ENCODE peak calls at places on chromosomes 2 and 18, in ten cellular contexts. H, V, C, K, J, R, Q, Y, E and A are unnamed samples.

GRCh38 chr2:241809383-241810303 is 650 bp downstream of the NEU4 start:
- DNase-seq in K (peak), H (no peak), J (no peak), Y (peak), V (no peak), Q (peak), R (no peak), E (no peak), C (no peak), A (no peak)

GRCh38 chr2:69816923-69817542 is 12.4 kb upstream of the GMCL1 start:
- DNase-seq in R (peak), Y (no peak), C (peak), H (peak), E (peak), V (peak), J (peak), Q (no peak), K (peak), A (peak)

GRCh38 chr2:236970656-236971010 is 115.1 kb upstream of the COPS8 start:
- DNase-seq in J (no peak), R (peak), Y (no peak), H (no peak), V (no peak), K (peak), Q (no peak), C (no peak), E (no peak), A (no peak)

GRCh38 chr2:169172076-169172735 is 102.8 kb downstream of the DHRS9 start:
- DNase-seq in C (no peak), R (no peak), E (no peak), H (no peak), J (no peak), Q (no peak), K (no peak), Y (no peak), V (no peak), A (no peak)

GRCh38 chr2:109216332-109216731 is 87.3 kb downstream of the SH3RF3 start:
- DNase-seq in J (no peak), K (no peak), R (no peak), V (no peak), E (no peak), Q (no peak), C (no peak), Y (no peak), H (no peak), A (no peak)

GRCh38 chr2:212915121-212915782 is 236.2 kb downstream of the IKZF2 start:
- DNase-seq in R (no peak), K (no peak), Y (no peak), J (no peak), V (no peak), H (no peak), E (no peak), Q (no peak), C (no peak), A (no peak)

GRCh38 chr18:61975526-61976326 is 82.9 kb upstream of the RNF152 start:
- DNase-seq in C (no peak), K (no peak), J (no peak), E (no peak), Q (no peak), V (no peak), Y (no peak), R (no peak), H (no peak), A (peak)

GRCh38 chr2:55408946-55409868 is 10.4 kb downstream of the CCDC88A start:
- DNase-seq in V (no peak), C (no peak), J (no peak), E (no peak), R (no peak), Q (no peak), H (no peak), K (no peak), Y (no peak), A (no peak)

GRCh38 chr2:10166489-10167295 is 44.2 kb downstream of the RRM2 start:
- DNase-seq in H (no peak), Y (no peak), K (no peak), C (no peak), R (no peak), E (no peak), V (no peak), J (no peak), Q (peak), A (no peak)

GRCh38 chr2:128867327-128867726 is 548.7 kb upstream of the HS6ST1 start:
- DNase-seq in R (no peak), Q (no peak), C (no peak), K (no peak), E (no peak), J (no peak), H (no peak), V (no peak), Y (no peak), A (no peak)

GRCh38 chr2:142415461-142415860 is 284.6 kb upstream of the LRP1B start:
- DNase-seq in J (no peak), K (no peak), H (peak), Q (no peak), R (no peak), C (no peak), Y (no peak), V (no peak), E (no peak), A (no peak)

GRCh38 chr2:162520959-162521358 is 177.0 kb downstream of the GCA start:
- DNase-seq in J (no peak), Q (no peak), C (no peak), K (no peak), H (no peak), R (no peak), Y (no peak), E (no peak), V (no peak), A (no peak)

GRCh38 chr2:234203135-234203984 is 152.9 kb downstream of the SPP2 start:
- DNase-seq in E (no peak), Q (no peak), C (peak), K (no peak), V (peak), R (no peak), J (no peak), H (peak), Y (no peak), A (peak)

GRCh38 chr2:215338883-215339679 is 27.2 kb downstream of the ATIC start:
- DNase-seq in C (no peak), Q (no peak), J (no peak), H (no peak), V (no peak), R (no peak), E (no peak), Y (no peak), K (no peak), A (peak)

GRCh38 chr2:210814626-210815025 is 258.2 kb downstream of the CPS1 start:
- DNase-seq in E (no peak), K (no peak), V (no peak), J (no peak), C (no peak), Y (no peak), R (no peak), H (no peak), Q (no peak), A (no peak)

GRCh38 chr2:235551965-235552364 is 58.1 kb downstream of the AGAP1 start:
- DNase-seq in R (peak), Q (peak), C (peak), H (peak), J (no peak), K (no peak), V (peak), Y (no peak), E (no peak), A (no peak)

GRCh38 chr2:172085460-172086159 is at the start of gene DLX1:
- DNase-seq in C (no peak), R (no peak), K (no peak), H (no peak), Y (peak), V (no peak), E (peak), J (peak), Q (peak), A (no peak)

GRCh38 chr2:9308186-9308955 is 101.8 kb downstream of the ASAP2 start:
- DNase-seq in C (no peak), R (no peak), H (no peak), E (no peak), J (no peak), Q (no peak), K (no peak), Y (no peak), V (no peak), A (no peak)

GRCh38 chr2:159077869-159078268 is 109.4 kb downstream of the TANC1 start:
- DNase-seq in Y (no peak), J (no peak), V (no peak), C (no peak), E (no peak), K (no peak), R (no peak), Q (no peak), H (no peak), A (no peak)

GRCh38 chr2:15584767-15585469 is 6.8 kb upstream of the DDX1 start:
- DNase-seq in E (no peak), R (no peak), H (no peak), K (no peak), Q (no peak), Y (no peak), C (no peak), J (no peak), V (no peak), A (no peak)

GRCh38 chr2:172698041-172698863 is 37.4 kb upstream of the RAPGEF4 start:
- DNase-seq in H (no peak), C (peak), R (no peak), Y (no peak), Q (no peak), J (no peak), K (no peak), V (no peak), E (no peak), A (no peak)

GRCh38 chr2:11938196-11938595 is 191.8 kb downstream of the LPIN1 start:
- DNase-seq in V (peak), K (peak), Y (peak), J (peak), H (no peak), E (no peak), C (no peak), R (peak), Q (no peak), A (peak)

GRCh38 chr2:1582891-1583341 is 161.4 kb downstream of the PXDN start:
- DNase-seq in K (no peak), J (peak), C (no peak), E (no peak), H (no peak), Y (no peak), R (no peak), V (no peak), Q (peak), A (no peak)

GRCh38 chr18:7740815-7741214 is 173.7 kb downstream of the PTPRM start:
- DNase-seq in E (no peak), Q (no peak), R (no peak), V (no peak), J (no peak), Y (no peak), C (no peak), K (no peak), H (no peak), A (no peak)

DNA sequence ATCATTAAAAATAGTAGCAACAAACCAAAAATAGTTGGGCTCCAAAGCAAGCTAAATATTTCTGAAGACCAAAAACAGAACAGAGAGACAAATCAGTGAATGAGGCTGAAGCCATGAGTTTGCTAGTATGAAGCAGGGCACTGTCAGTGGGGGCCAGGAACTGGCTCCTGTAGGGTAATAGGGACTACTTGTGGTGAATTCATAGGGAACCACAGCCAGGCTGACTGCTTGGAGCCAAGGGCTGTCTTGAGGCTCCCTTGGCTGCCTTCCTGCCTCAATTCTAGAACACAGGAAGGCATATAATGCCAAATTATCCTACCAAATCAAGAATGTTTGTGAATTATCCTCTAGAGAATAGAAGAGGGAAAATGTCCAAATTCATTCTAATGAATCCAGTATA is 406.0 kb downstream of the CCDC85A start:
- DNase-seq in C (no peak), R (no peak), J (no peak), H (no peak), Q (no peak), V (no peak), Y (no peak), K (no peak), E (no peak), A (no peak)
- TF ChIP-seq POLR2AphosphoS5 in C (no peak), R (no peak), J (no peak), H (no peak), Q (no peak), V (no peak), Y (no peak), K (no peak), E (no peak), A (no peak)

DNA sequence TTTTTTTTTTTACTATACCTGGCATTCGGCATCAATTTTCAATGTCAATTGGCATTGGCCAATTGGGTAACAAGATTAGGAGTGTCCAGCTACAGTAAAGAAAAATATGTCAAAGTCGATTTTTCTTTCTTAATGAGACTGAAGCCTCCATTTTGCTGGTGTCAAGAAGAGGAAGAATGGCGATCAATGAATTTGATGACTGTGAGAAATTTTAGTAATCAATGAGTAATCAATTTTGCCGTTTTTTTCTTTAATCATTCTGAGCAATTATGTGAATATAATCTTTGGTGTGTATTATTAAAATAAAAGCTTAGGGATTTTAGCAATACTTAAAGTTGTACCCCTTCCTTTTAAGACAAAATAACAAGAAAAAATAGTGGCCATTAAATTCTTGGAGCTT is 69.7 kb downstream of the TMEM200C start:
- DNase-seq in E (no peak), K (no peak), Q (no peak), R (no peak), C (no peak), J (no peak), H (no peak), Y (no peak), V (no peak), A (no peak)
- TF ChIP-seq POLR2AphosphoS5 in E (no peak), K (no peak), Q (no peak), R (no peak), C (no peak), J (no peak), H (no peak), Y (no peak), V (no peak), A (no peak)

DNA sequence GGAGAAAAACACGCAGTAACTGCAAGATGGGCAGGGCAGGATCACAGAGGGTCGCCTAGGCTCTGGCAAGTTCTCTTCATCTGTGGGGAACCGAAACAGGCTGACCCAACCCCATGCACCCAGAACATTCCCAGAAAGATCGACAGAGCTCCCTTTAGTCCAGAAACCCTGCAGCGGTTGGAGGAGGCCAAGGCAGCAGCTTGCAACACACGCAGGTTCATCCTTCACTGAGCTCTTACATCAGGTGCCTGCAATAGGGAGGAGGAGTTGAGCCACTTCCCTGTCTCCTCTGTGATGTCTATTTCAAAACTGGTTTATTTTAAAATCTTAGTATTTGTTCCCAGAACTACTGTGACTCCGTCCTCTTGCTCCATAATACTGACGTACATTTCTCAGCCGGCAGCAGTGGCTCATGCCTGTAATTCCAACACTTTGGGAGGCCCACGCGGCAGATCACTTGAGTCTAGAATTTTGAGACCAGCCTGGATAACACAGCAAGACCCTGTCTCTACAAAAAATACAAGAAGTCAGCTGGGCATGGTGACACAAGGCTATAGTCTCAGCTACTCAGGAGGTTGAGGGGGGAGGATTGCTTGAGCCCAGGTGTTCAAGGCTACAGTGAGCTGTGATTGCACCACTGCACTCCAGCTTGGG is 11.5 kb upstream of the SLC11A1 start:
- DNase-seq in J (peak), Y (no peak), V (no peak), H (peak), E (no peak), R (peak), Q (peak), K (no peak), C (no peak), A (no peak)
- TF ChIP-seq POLR2AphosphoS5 in J (no peak), Y (peak), V (no peak), H (no peak), E (no peak), R (peak), Q (no peak), K (no peak), C (no peak), A (peak)

DNA sequence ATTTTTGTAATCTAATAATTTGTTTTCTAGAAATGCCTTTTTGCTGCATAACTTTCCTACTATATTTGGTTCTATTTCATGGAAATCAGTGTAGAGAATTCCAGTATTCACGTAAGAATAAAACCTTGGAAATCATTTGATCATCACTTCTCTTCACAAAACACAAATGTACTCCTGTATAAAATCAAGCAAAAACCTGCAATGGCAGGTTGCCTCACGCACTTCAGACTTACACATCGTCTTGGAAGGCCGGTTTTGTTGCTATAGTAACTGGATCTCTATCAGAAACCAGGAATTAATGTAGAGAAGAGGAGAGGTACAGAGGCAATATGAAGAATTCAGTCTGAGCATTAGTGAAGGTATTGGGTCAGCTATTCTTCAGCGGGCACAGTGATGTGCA is 370.7 kb upstream of the CYRIA start:
- DNase-seq in E (no peak), K (no peak), Y (no peak), H (no peak), R (no peak), Q (no peak), V (no peak), J (no peak), C (no peak), A (no peak)
- TF ChIP-seq POLR2AphosphoS5 in E (no peak), K (no peak), Y (no peak), H (no peak), R (no peak), Q (no peak), V (no peak), J (no peak), C (no peak), A (no peak)

GRCh38 chr18:8962906-8963635 is 139.4 kb upstream of the NDUFV2 start:
- DNase-seq in J (no peak), C (no peak), H (no peak), V (no peak), E (no peak), Y (no peak), R (no peak), K (no peak), Q (no peak), A (no peak)

GRCh38 chr18:8962192-8962772 is 140.2 kb upstream of the NDUFV2 start:
- DNase-seq in Q (no peak), V (no peak), R (no peak), H (no peak), E (no peak), J (peak), C (no peak), K (no peak), Y (no peak), A (no peak)

GRCh38 chr18:8965398-8965797 is 137.1 kb upstream of the NDUFV2 start:
- DNase-seq in J (no peak), H (no peak), E (no peak), V (no peak), R (no peak), Q (no peak), K (no peak), Y (no peak), C (no peak), A (no peak)

GRCh38 chr18:8960740-8961657 is 141.5 kb upstream of the NDUFV2 start:
- DNase-seq in Q (no peak), R (no peak), K (no peak), Y (no peak), H (peak), V (no peak), J (no peak), E (no peak), C (no peak), A (no peak)

GRCh38 chr18:8963876-8964275 is 138.6 kb upstream of the NDUFV2 start:
- DNase-seq in Q (no peak), J (no peak), H (no peak), R (no peak), Y (no peak), V (no peak), C (no peak), K (no peak), E (no peak), A (no peak)
- TF ChIP-seq POLR2AphosphoS5 in Q (no peak), J (no peak), H (no peak), R (no peak), Y (no peak), V (no peak), C (no peak), K (no peak), E (no peak), A (no peak)

GRCh38 chr2:97806738-97807618 is 93.6 kb downstream of the ZAP70 start:
- DNase-seq in E (peak), Q (peak), J (peak), H (peak), Y (peak), K (peak), C (peak), V (peak), R (peak), A (no peak)
- TF ChIP-seq POLR2AphosphoS5 in E (no peak), Q (peak), J (no peak), H (no peak), Y (no peak), K (no peak), C (no peak), V (peak), R (peak), A (no peak)

DNA sequence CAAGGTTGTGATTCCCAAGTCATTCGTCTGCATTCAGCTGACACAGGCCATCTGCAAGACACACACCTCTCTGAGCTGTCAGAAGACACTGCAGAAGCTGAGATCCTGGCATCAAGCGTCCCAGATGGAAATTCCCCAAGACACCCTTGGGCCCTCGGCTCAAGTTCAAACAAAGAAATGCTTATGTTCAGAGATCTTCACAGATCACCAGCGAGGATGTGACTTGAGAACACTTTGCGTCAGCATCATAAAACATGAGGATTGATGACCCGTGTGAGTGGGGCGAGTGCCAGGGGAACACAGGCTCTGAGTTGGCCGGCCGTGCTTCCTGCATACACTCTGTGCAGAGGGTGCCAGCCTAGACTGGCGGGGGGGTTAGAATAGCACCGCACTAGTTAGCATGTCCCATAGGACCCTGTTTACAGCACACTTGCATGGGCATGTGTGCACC is 36.8 kb downstream of the KCNIP3 start:
- DNase-seq in J (peak), Q (peak), K (peak), E (no peak), R (no peak), Y (no peak), H (no peak), V (peak), C (peak), A (no peak)
- TF ChIP-seq POLR2AphosphoS5 in J (peak), Q (no peak), K (no peak), E (no peak), R (no peak), Y (no peak), H (no peak), V (peak), C (peak), A (no peak)

GRCh38 chr2:209376686-209377085 is 47.2 kb upstream of the MAP2 start:
- DNase-seq in Q (no peak), J (no peak), H (no peak), R (no peak), Y (no peak), E (no peak), C (no peak), V (no peak), K (no peak), A (no peak)
- TF ChIP-seq POLR2AphosphoS5 in Q (no peak), J (no peak), H (no peak), R (no peak), Y (no peak), E (no peak), C (no peak), V (no peak), K (no peak), A (no peak)